ENCODE peak calls at places on chromosomes 1 and 21, in six cellular contexts. D, N, L, P, E and H are unnamed samples.

GRCh38 chr1:17197696-17198095 is 7.2 kb upstream of the PADI1 start:
- DNase-seq in D (no peak), N (no peak), L (no peak), P (no peak), E (no peak), H (no peak)

GRCh38 chr1:59232209-59232608 is 64.7 kb upstream of the FGGY start:
- DNase-seq in D (no peak), N (no peak), L (no peak), P (no peak), E (no peak), H (no peak)

GRCh38 chr21:17607684-17608083 is 5.0 kb downstream of the BTG3 start:
- DNase-seq in D (no peak), N (no peak), L (no peak), P (no peak), E (no peak), H (no peak)

GRCh38 chr1:18927082-18927653 is 24.8 kb upstream of the ALDH4A1 start:
- DNase-seq in D (no peak), N (no peak), L (peak), P (no peak), E (no peak), H (no peak)

GRCh38 chr1:186154651-186155050 is 220.4 kb downstream of the TPR start:
- DNase-seq in D (no peak), N (no peak), L (no peak), P (no peak), E (no peak), H (no peak)

GRCh38 chr1:39082140-39082799 is 56.1 kb downstream of the NDUFS5 start:
- DNase-seq in D (no peak), N (no peak), L (no peak), P (no peak), E (no peak), H (no peak)

GRCh38 chr1:43442756-43443155 is 11.0 kb downstream of the HYI start:
- DNase-seq in D (no peak), N (no peak), L (no peak), P (no peak), E (no peak), H (no peak)

GRCh38 chr1:109901508-109902145 is 9.0 kb upstream of the CSF1 start:
- DNase-seq in D (no peak), N (no peak), L (peak), P (no peak), E (no peak), H (peak)

GRCh38 chr1:47629201-47629600 is 191.4 kb downstream of the FOXD2 start:
- DNase-seq in D (no peak), N (no peak), L (no peak), P (no peak), E (no peak), H (peak)

GRCh38 chr1:221611930-221612777 is 129.7 kb downstream of the DUSP10 start:
- DNase-seq in D (no peak), N (no peak), L (no peak), P (peak), E (peak), H (no peak)

GRCh38 chr1:203442821-203443220 is 32.8 kb upstream of the PRELP start:
- DNase-seq in D (no peak), N (no peak), L (no peak), P (no peak), E (no peak), H (no peak)

GRCh38 chr1:1068374-1069060 is 5.6 kb downstream of the RNF223 start:
- DNase-seq in D (peak), N (peak), L (peak), P (no peak), E (no peak), H (peak)

GRCh38 chr1:224932607-224933249 is 3.3 kb downstream of the DNAH14 start:
- DNase-seq in D (no peak), N (no peak), L (no peak), P (no peak), E (no peak), H (no peak)

GRCh38 chr1:206814716-206815341 is 42.5 kb upstream of the IL10 start:
- DNase-seq in D (no peak), N (no peak), L (no peak), P (peak), E (no peak), H (no peak)

GRCh38 chr1:229563701-229564100 is 5.2 kb upstream of the ABCB10 start:
- DNase-seq in D (no peak), N (no peak), L (no peak), P (no peak), E (peak), H (no peak)

GRCh38 chr1:182460550-182460951 is 10.6 kb downstream of the RGSL1 start:
- DNase-seq in D (no peak), N (no peak), L (no peak), P (no peak), E (no peak), H (no peak)